ENCODE peak calls at places on chromosomes 12 and 14, in four cellular contexts. One of them, this sample, is unnamed.

GRCh38 chr14:35534884-35535793 is 1.2 kb downstream of the INSM2 start:
- DNase-seq in prostate gland: peak; percentile 40
- DNase-seq in stimulated activated effector memory CD8-positive, alpha-beta T cell treated with anti-CD3 and anti-CD28 coated beads, Interleukin-12 subunit alpha, Interleukin-12 subunit beta, amount 100 ng/mL, for 72 hours: peak; percentile 85
- DNase-seq in stimulated activated CD8-positive, alpha-beta memory T cell treated with anti-CD3 and anti-CD28 coated beads, Interleukin-7, amount 100 ng/mL, for 4 hours: no peak
- DNase-seq in this sample: peak; percentile 52

GRCh38 chr14:66507181-66507721 is 696 bp upstream of the GPHN start:
- DNase-seq in stimulated activated CD8-positive, alpha-beta memory T cell treated with anti-CD3 and anti-CD28 coated beads, Interleukin-7, amount 100 ng/mL, for 4 hours: no peak
- DNase-seq in prostate gland: no peak
- DNase-seq in stimulated activated effector memory CD8-positive, alpha-beta T cell treated with anti-CD3 and anti-CD28 coated beads, Interleukin-12 subunit alpha, Interleukin-12 subunit beta, amount 100 ng/mL, for 72 hours: no peak
- DNase-seq in this sample: no peak

GRCh38 chr14:104434214-104435076 is 145.1 kb upstream of the C14orf180 start:
- DNase-seq in prostate gland: no peak
- DNase-seq in stimulated activated CD8-positive, alpha-beta memory T cell treated with anti-CD3 and anti-CD28 coated beads, Interleukin-7, amount 100 ng/mL, for 4 hours: no peak
- DNase-seq in stimulated activated effector memory CD8-positive, alpha-beta T cell treated with anti-CD3 and anti-CD28 coated beads, Interleukin-12 subunit alpha, Interleukin-12 subunit beta, amount 100 ng/mL, for 72 hours: peak; percentile 38
- DNase-seq in this sample: peak; percentile 23

GRCh38 chr14:50741571-50741970 is 73.5 kb upstream of the SAV1 start:
- DNase-seq in stimulated activated CD8-positive, alpha-beta memory T cell treated with anti-CD3 and anti-CD28 coated beads, Interleukin-7, amount 100 ng/mL, for 4 hours: no peak
- DNase-seq in stimulated activated effector memory CD8-positive, alpha-beta T cell treated with anti-CD3 and anti-CD28 coated beads, Interleukin-12 subunit alpha, Interleukin-12 subunit beta, amount 100 ng/mL, for 72 hours: no peak
- DNase-seq in prostate gland: peak; percentile 46
- DNase-seq in this sample: no peak

GRCh38 chr12:11771895-11772502 is 122.5 kb downstream of the ETV6 start:
- DNase-seq in stimulated activated effector memory CD8-positive, alpha-beta T cell treated with anti-CD3 and anti-CD28 coated beads, Interleukin-12 subunit alpha, Interleukin-12 subunit beta, amount 100 ng/mL, for 72 hours: no peak
- DNase-seq in prostate gland: no peak
- DNase-seq in stimulated activated CD8-positive, alpha-beta memory T cell treated with anti-CD3 and anti-CD28 coated beads, Interleukin-7, amount 100 ng/mL, for 4 hours: no peak
- DNase-seq in this sample: no peak

GRCh38 chr14:21071225-21072041 is 1.3 kb downstream of the ARHGEF40 start:
- DNase-seq in stimulated activated CD8-positive, alpha-beta memory T cell treated with anti-CD3 and anti-CD28 coated beads, Interleukin-7, amount 100 ng/mL, for 4 hours: no peak
- DNase-seq in stimulated activated effector memory CD8-positive, alpha-beta T cell treated with anti-CD3 and anti-CD28 coated beads, Interleukin-12 subunit alpha, Interleukin-12 subunit beta, amount 100 ng/mL, for 72 hours: peak; percentile 60
- DNase-seq in prostate gland: peak; percentile 48
- DNase-seq in this sample: peak; percentile 95

GRCh38 chr12:56188786-56189335 is 422 bp downstream of the SMARCC2 start:
- DNase-seq in stimulated activated CD8-positive, alpha-beta memory T cell treated with anti-CD3 and anti-CD28 coated beads, Interleukin-7, amount 100 ng/mL, for 4 hours: no peak
- DNase-seq in prostate gland: peak; percentile 13
- DNase-seq in stimulated activated effector memory CD8-positive, alpha-beta T cell treated with anti-CD3 and anti-CD28 coated beads, Interleukin-12 subunit alpha, Interleukin-12 subunit beta, amount 100 ng/mL, for 72 hours: peak; percentile 70
- DNase-seq in this sample: peak; percentile 87

GRCh38 chr12:109736552-109737108 is 23.0 kb downstream of the FAM222A start:
- DNase-seq in prostate gland: no peak
- DNase-seq in stimulated activated effector memory CD8-positive, alpha-beta T cell treated with anti-CD3 and anti-CD28 coated beads, Interleukin-12 subunit alpha, Interleukin-12 subunit beta, amount 100 ng/mL, for 72 hours: no peak
- DNase-seq in stimulated activated CD8-positive, alpha-beta memory T cell treated with anti-CD3 and anti-CD28 coated beads, Interleukin-7, amount 100 ng/mL, for 4 hours: no peak
- DNase-seq in this sample: peak; percentile 43

GRCh38 chr14:106844608-106845285 is 1318.4 kb downstream of the TMEM121 start:
- DNase-seq in prostate gland: peak; percentile 46
- DNase-seq in stimulated activated effector memory CD8-positive, alpha-beta T cell treated with anti-CD3 and anti-CD28 coated beads, Interleukin-12 subunit alpha, Interleukin-12 subunit beta, amount 100 ng/mL, for 72 hours: peak; percentile 69
- DNase-seq in stimulated activated CD8-positive, alpha-beta memory T cell treated with anti-CD3 and anti-CD28 coated beads, Interleukin-7, amount 100 ng/mL, for 4 hours: peak; percentile 38
- DNase-seq in this sample: peak; percentile 58

GRCh38 chr12:113465808-113466769 is 5.6 kb downstream of the LHX5 start:
- DNase-seq in stimulated activated CD8-positive, alpha-beta memory T cell treated with anti-CD3 and anti-CD28 coated beads, Interleukin-7, amount 100 ng/mL, for 4 hours: no peak
- DNase-seq in stimulated activated effector memory CD8-positive, alpha-beta T cell treated with anti-CD3 and anti-CD28 coated beads, Interleukin-12 subunit alpha, Interleukin-12 subunit beta, amount 100 ng/mL, for 72 hours: no peak
- DNase-seq in prostate gland: no peak
- DNase-seq in this sample: peak; percentile 60

GRCh38 chr12:112011685-112012084 is 1.3 kb downstream of the TMEM116 start:
- DNase-seq in stimulated activated effector memory CD8-positive, alpha-beta T cell treated with anti-CD3 and anti-CD28 coated beads, Interleukin-12 subunit alpha, Interleukin-12 subunit beta, amount 100 ng/mL, for 72 hours: no peak
- DNase-seq in prostate gland: no peak
- DNase-seq in stimulated activated CD8-positive, alpha-beta memory T cell treated with anti-CD3 and anti-CD28 coated beads, Interleukin-7, amount 100 ng/mL, for 4 hours: no peak
- DNase-seq in this sample: no peak

GRCh38 chr12:82774666-82775065 is 88.0 kb downstream of the TMTC2 start:
- DNase-seq in stimulated activated CD8-positive, alpha-beta memory T cell treated with anti-CD3 and anti-CD28 coated beads, Interleukin-7, amount 100 ng/mL, for 4 hours: no peak
- DNase-seq in prostate gland: no peak
- DNase-seq in stimulated activated effector memory CD8-positive, alpha-beta T cell treated with anti-CD3 and anti-CD28 coated beads, Interleukin-12 subunit alpha, Interleukin-12 subunit beta, amount 100 ng/mL, for 72 hours: no peak
- DNase-seq in this sample: no peak

GRCh38 chr12:12365931-12366431 is 9.1 kb downstream of the BORCS5 start:
- DNase-seq in stimulated activated effector memory CD8-positive, alpha-beta T cell treated with anti-CD3 and anti-CD28 coated beads, Interleukin-12 subunit alpha, Interleukin-12 subunit beta, amount 100 ng/mL, for 72 hours: peak; percentile 63
- DNase-seq in stimulated activated CD8-positive, alpha-beta memory T cell treated with anti-CD3 and anti-CD28 coated beads, Interleukin-7, amount 100 ng/mL, for 4 hours: no peak
- DNase-seq in prostate gland: no peak
- DNase-seq in this sample: peak; percentile 43

GRCh38 chr12:56229819-56230448 is at the start of gene SLC39A5:
- DNase-seq in prostate gland: no peak
- DNase-seq in stimulated activated effector memory CD8-positive, alpha-beta T cell treated with anti-CD3 and anti-CD28 coated beads, Interleukin-12 subunit alpha, Interleukin-12 subunit beta, amount 100 ng/mL, for 72 hours: no peak
- DNase-seq in stimulated activated CD8-positive, alpha-beta memory T cell treated with anti-CD3 and anti-CD28 coated beads, Interleukin-7, amount 100 ng/mL, for 4 hours: no peak
- DNase-seq in this sample: no peak

GRCh38 chr14:104600805-104601204 is 3.8 kb downstream of the TMEM179 start:
- DNase-seq in stimulated activated CD8-positive, alpha-beta memory T cell treated with anti-CD3 and anti-CD28 coated beads, Interleukin-7, amount 100 ng/mL, for 4 hours: no peak
- DNase-seq in stimulated activated effector memory CD8-positive, alpha-beta T cell treated with anti-CD3 and anti-CD28 coated beads, Interleukin-12 subunit alpha, Interleukin-12 subunit beta, amount 100 ng/mL, for 72 hours: no peak
- DNase-seq in prostate gland: no peak
- DNase-seq in this sample: peak; percentile 21

GRCh38 chr14:32078030-32078793 is 1.1 kb downstream of the ARHGAP5 start:
- DNase-seq in stimulated activated effector memory CD8-positive, alpha-beta T cell treated with anti-CD3 and anti-CD28 coated beads, Interleukin-12 subunit alpha, Interleukin-12 subunit beta, amount 100 ng/mL, for 72 hours: no peak
- DNase-seq in stimulated activated CD8-positive, alpha-beta memory T cell treated with anti-CD3 and anti-CD28 coated beads, Interleukin-7, amount 100 ng/mL, for 4 hours: no peak
- DNase-seq in prostate gland: peak; percentile 32
- DNase-seq in this sample: peak; percentile 46

GRCh38 chr12:92421701-92422100 is 276.1 kb upstream of the BTG1 start:
- DNase-seq in stimulated activated CD8-positive, alpha-beta memory T cell treated with anti-CD3 and anti-CD28 coated beads, Interleukin-7, amount 100 ng/mL, for 4 hours: no peak
- DNase-seq in prostate gland: no peak
- DNase-seq in stimulated activated effector memory CD8-positive, alpha-beta T cell treated with anti-CD3 and anti-CD28 coated beads, Interleukin-12 subunit alpha, Interleukin-12 subunit beta, amount 100 ng/mL, for 72 hours: no peak
- DNase-seq in this sample: no peak

GRCh38 chr12:126083931-126084330 is 1018.7 kb downstream of the AACS start:
- DNase-seq in stimulated activated CD8-positive, alpha-beta memory T cell treated with anti-CD3 and anti-CD28 coated beads, Interleukin-7, amount 100 ng/mL, for 4 hours: no peak
- DNase-seq in prostate gland: no peak
- DNase-seq in stimulated activated effector memory CD8-positive, alpha-beta T cell treated with anti-CD3 and anti-CD28 coated beads, Interleukin-12 subunit alpha, Interleukin-12 subunit beta, amount 100 ng/mL, for 72 hours: no peak
- DNase-seq in this sample: no peak

GRCh38 chr14:53180272-53181221 is 27.4 kb upstream of the DDHD1 start:
- DNase-seq in stimulated activated CD8-positive, alpha-beta memory T cell treated with anti-CD3 and anti-CD28 coated beads, Interleukin-7, amount 100 ng/mL, for 4 hours: peak; percentile 29
- DNase-seq in stimulated activated effector memory CD8-positive, alpha-beta T cell treated with anti-CD3 and anti-CD28 coated beads, Interleukin-12 subunit alpha, Interleukin-12 subunit beta, amount 100 ng/mL, for 72 hours: peak; percentile 77
- DNase-seq in prostate gland: no peak
- DNase-seq in this sample: no peak

GRCh38 chr12:42749239-42749638 is 159.7 kb upstream of the PRICKLE1 start:
- DNase-seq in stimulated activated effector memory CD8-positive, alpha-beta T cell treated with anti-CD3 and anti-CD28 coated beads, Interleukin-12 subunit alpha, Interleukin-12 subunit beta, amount 100 ng/mL, for 72 hours: no peak
- DNase-seq in stimulated activated CD8-positive, alpha-beta memory T cell treated with anti-CD3 and anti-CD28 coated beads, Interleukin-7, amount 100 ng/mL, for 4 hours: no peak
- DNase-seq in prostate gland: no peak
- DNase-seq in this sample: no peak

This sample was measured in SK-N-SH.